ENCODE peak calls at places on chromosomes 16 and 17, in nine cellular contexts. U is psoas muscle; Z is OCI-LY7; M is adipocyte; B is NCI-H460; F is stimulated activated CD4-positive, alpha-beta T cell treated with anti-CD3 and anti-CD28 coated beads, TNF-alpha, amount 100 ng/mL, for 48 hours; P is IMR-90; X is RCC 7860; E is brain microvascular endothelial cell. N is an unnamed sample.

GRCh38 chr17:27520571-27521185 is 64.4 kb downstream of the KSR1 start:
- DNase-seq in U (no peak), Z (no peak), M (no peak), B (no peak), F (no peak), P (no peak), X (no peak), E (no peak), N (no peak)

GRCh38 chr17:7384489-7385081 is 3.7 kb downstream of the TNK1 start:
- DNase-seq in U (no peak), Z (peak), M (no peak), B (no peak), F (no peak), P (no peak), X (no peak), E (no peak), N (no peak)

GRCh38 chr16:11063432-11064201 is 119.3 kb downstream of the CLEC16A start:
- DNase-seq in U (no peak), Z (no peak), M (no peak), B (no peak), F (no peak), P (no peak), X (no peak), E (no peak), N (no peak)

GRCh38 chr17:58630883-58631522 is 60.8 kb downstream of the TEX14 start:
- DNase-seq in U (no peak), Z (no peak), M (no peak), B (no peak), F (peak), P (no peak), X (no peak), E (peak), N (no peak)

GRCh38 chr17:36879027-36879426 is 58.2 kb upstream of the LHX1 start:
- DNase-seq in U (no peak), Z (no peak), M (no peak), B (no peak), F (no peak), P (no peak), X (no peak), E (no peak), N (no peak)

GRCh38 chr17:75843577-75844529 is at the start of gene UNC13D:
- DNase-seq in U (peak), Z (peak), M (no peak), B (no peak), F (no peak), P (no peak), X (no peak), E (no peak), N (no peak)

GRCh38 chr17:45224671-45225050 is 3.0 kb downstream of the FMNL1 start:
- DNase-seq in U (peak), Z (no peak), M (no peak), B (no peak), F (no peak), P (no peak), X (no peak), E (no peak), N (no peak)

GRCh38 chr16:25868966-25869365 is 177.2 kb downstream of the HS3ST4 start:
- DNase-seq in U (no peak), Z (no peak), M (no peak), B (no peak), F (no peak), P (no peak), X (no peak), E (no peak), N (no peak)

GRCh38 chr17:50345443-50346312 is at the start of gene XYLT2:
- DNase-seq in U (peak), Z (peak), M (peak), B (peak), F (peak), P (peak), X (peak), E (peak), N (peak)

GRCh38 chr16:70157105-70157476 is 16.5 kb upstream of the CLEC18C start:
- DNase-seq in U (no peak), Z (no peak), M (no peak), B (no peak), F (no peak), P (no peak), X (no peak), E (no peak), N (no peak)

GRCh38 chr16:89140981-89141883 is 30.3 kb upstream of the CDH15 start:
- DNase-seq in U (peak), Z (no peak), M (no peak), B (no peak), F (no peak), P (no peak), X (no peak), E (no peak), N (no peak)

GRCh38 chr16:72985148-72985882 is 62.6 kb downstream of the ZFHX3 start:
- DNase-seq in U (peak), Z (no peak), M (peak), B (no peak), F (no peak), P (peak), X (no peak), E (peak), N (peak)

GRCh38 chr17:16406742-16407674 is 8.4 kb upstream of the TRPV2 start:
- DNase-seq in U (peak), Z (no peak), M (peak), B (peak), F (no peak), P (no peak), X (no peak), E (no peak), N (no peak)

GRCh38 chr17:16215002-16215272 is 397 bp downstream of the NCOR1 start:
- DNase-seq in U (peak), Z (peak), M (no peak), B (no peak), F (no peak), P (no peak), X (no peak), E (no peak), N (peak)

GRCh38 chr16:79659352-79659751 is 58.8 kb upstream of the MAF start:
- DNase-seq in U (no peak), Z (no peak), M (no peak), B (no peak), F (no peak), P (no peak), X (no peak), E (no peak), N (no peak)

GRCh38 chr16:22075043-22075757 is 17.1 kb upstream of the VWA3A start:
- DNase-seq in U (no peak), Z (no peak), M (no peak), B (no peak), F (no peak), P (peak), X (peak), E (peak), N (no peak)

GRCh38 chr17:76178124-76178523 is 37.1 kb upstream of the FOXJ1 start:
- DNase-seq in U (no peak), Z (no peak), M (no peak), B (no peak), F (no peak), P (no peak), X (no peak), E (no peak), N (no peak)

GRCh38 chr16:57619606-57620315 is 8.7 kb upstream of the ADGRG1 start:
- DNase-seq in U (peak), Z (no peak), M (no peak), B (no peak), F (no peak), P (no peak), X (no peak), E (no peak), N (no peak)

GRCh38 chr16:2235695-2236361 is 416 bp upstream of the DNASE1L2 start:
- DNase-seq in U (no peak), Z (no peak), M (no peak), B (no peak), F (no peak), P (no peak), X (no peak), E (no peak), N (no peak)

GRCh38 chr17:51298508-51299371 is 38.4 kb downstream of the UTP18 start:
- DNase-seq in U (no peak), Z (peak), M (peak), B (peak), F (no peak), P (peak), X (peak), E (peak), N (peak)

GRCh38 chr16:13236308-13236707 is 334.9 kb downstream of the SHISA9 start:
- DNase-seq in U (no peak), Z (no peak), M (no peak), B (no peak), F (no peak), P (no peak), X (no peak), E (no peak), N (no peak)

GRCh38 chr17:73013816-73014663 is 78.4 kb downstream of the SLC39A11 start:
- DNase-seq in U (no peak), Z (peak), M (peak), B (peak), F (no peak), P (peak), X (no peak), E (peak), N (no peak)

GRCh38 chr17:70031341-70031740 is 43.7 kb upstream of the KCNJ16 start:
- DNase-seq in U (no peak), Z (no peak), M (no peak), B (no peak), F (no peak), P (peak), X (no peak), E (no peak), N (no peak)

GRCh38 chr17:76585649-76586593 is at the start of gene ST6GALNAC2:
- DNase-seq in U (peak), Z (no peak), M (peak), B (peak), F (no peak), P (no peak), X (peak), E (no peak), N (peak)

GRCh38 chr16:71498031-71498430 is 8.9 kb upstream of the ZNF19 start:
- DNase-seq in U (no peak), Z (no peak), M (no peak), B (no peak), F (no peak), P (no peak), X (no peak), E (no peak), N (no peak)

GRCh38 chr17:71548540-71549190 is 572.2 kb upstream of the SOX9 start:
- DNase-seq in U (no peak), Z (no peak), M (peak), B (no peak), F (no peak), P (peak), X (peak), E (no peak), N (no peak)

GRCh38 chr17:68381076-68381900 is 76.0 kb downstream of the WIPI1 start:
- DNase-seq in U (no peak), Z (no peak), M (peak), B (peak), F (no peak), P (peak), X (peak), E (peak), N (peak)

GRCh38 chr16:84593825-84594724 is 23.8 kb downstream of the COTL1 start:
- DNase-seq in U (peak), Z (peak), M (no peak), B (no peak), F (no peak), P (no peak), X (no peak), E (no peak), N (peak)

GRCh38 chr16:50209548-50210265 is 56.6 kb downstream of the TENT4B start:
- DNase-seq in U (no peak), Z (peak), M (peak), B (no peak), F (no peak), P (no peak), X (no peak), E (no peak), N (peak)

GRCh38 chr17:55410722-55411462 is 10.7 kb downstream of the MMD start:
- DNase-seq in U (no peak), Z (no peak), M (peak), B (no peak), F (no peak), P (no peak), X (no peak), E (no peak), N (peak)

N was measured in fibroblast of gingiva.